ENCODE peak calls at places on chromosomes 13 and 19, in nine cellular contexts. One of them, this sample, is unnamed.

GRCh38 chr13:51249767-51250741 is 27.9 kb downstream of the FAM124A start:
- DNase-seq in HFF-Myc: no peak
- DNase-seq in fibroblast of the conjunctiva: no peak
- DNase-seq in EL: no peak
- DNase-seq in NCI-H524: peak; percentile 19
- DNase-seq in left ventricle myocardium superior: no peak
- DNase-seq in cerebellum: no peak
- DNase-seq in heart right ventricle: no peak
- DNase-seq in prostate gland: no peak
- DNase-seq in this sample: peak; percentile 11

GRCh38 chr19:15563325-15563794 is 51.7 kb upstream of the CYP4F8 start:
- DNase-seq in HFF-Myc: no peak
- DNase-seq in fibroblast of the conjunctiva: no peak
- DNase-seq in EL: peak; percentile 13
- DNase-seq in NCI-H524: no peak
- DNase-seq in left ventricle myocardium superior: peak; percentile 65
- DNase-seq in cerebellum: peak; percentile 30
- DNase-seq in heart right ventricle: peak; percentile 47
- DNase-seq in prostate gland: peak; percentile 53
- DNase-seq in this sample: no peak

GRCh38 chr13:100230813-100231575 is 142.1 kb downstream of the PCCA start:
- DNase-seq in HFF-Myc: no peak
- DNase-seq in fibroblast of the conjunctiva: no peak
- DNase-seq in EL: no peak
- DNase-seq in NCI-H524: peak; percentile 9
- DNase-seq in left ventricle myocardium superior: no peak
- DNase-seq in cerebellum: no peak
- DNase-seq in heart right ventricle: no peak
- DNase-seq in prostate gland: no peak
- DNase-seq in this sample: no peak

GRCh38 chr19:39970424-39970673 is 616 bp upstream of the PSMC4 start:
- DNase-seq in HFF-Myc: no peak
- DNase-seq in fibroblast of the conjunctiva: no peak
- DNase-seq in EL: no peak
- DNase-seq in NCI-H524: no peak
- DNase-seq in left ventricle myocardium superior: no peak
- DNase-seq in cerebellum: no peak
- DNase-seq in heart right ventricle: no peak
- DNase-seq in prostate gland: no peak
- DNase-seq in this sample: no peak

GRCh38 chr13:51831519-51831918 is 13.5 kb downstream of the TMEM272 start:
- DNase-seq in HFF-Myc: no peak
- DNase-seq in fibroblast of the conjunctiva: no peak
- DNase-seq in EL: no peak
- DNase-seq in NCI-H524: no peak
- DNase-seq in left ventricle myocardium superior: no peak
- DNase-seq in cerebellum: no peak
- DNase-seq in heart right ventricle: no peak
- DNase-seq in prostate gland: no peak
- DNase-seq in this sample: no peak

GRCh38 chr13:35760678-35761308 is 284.3 kb upstream of the MAB21L1 start:
- DNase-seq in HFF-Myc: no peak
- DNase-seq in fibroblast of the conjunctiva: no peak
- DNase-seq in EL: no peak
- DNase-seq in NCI-H524: no peak
- DNase-seq in left ventricle myocardium superior: no peak
- DNase-seq in cerebellum: no peak
- DNase-seq in heart right ventricle: no peak
- DNase-seq in prostate gland: peak; percentile 17
- DNase-seq in this sample: no peak

GRCh38 chr19:10554760-10555612 is 10.8 kb downstream of the KRI1 start:
- DNase-seq in HFF-Myc: no peak
- DNase-seq in fibroblast of the conjunctiva: no peak
- DNase-seq in EL: no peak
- DNase-seq in NCI-H524: no peak
- DNase-seq in left ventricle myocardium superior: no peak
- DNase-seq in cerebellum: no peak
- DNase-seq in heart right ventricle: no peak
- DNase-seq in prostate gland: no peak
- DNase-seq in this sample: no peak

GRCh38 chr19:33293255-33294057 is 8.9 kb downstream of the CEBPA start:
- DNase-seq in HFF-Myc: no peak
- DNase-seq in fibroblast of the conjunctiva: peak; percentile 28
- DNase-seq in EL: peak; percentile 68
- DNase-seq in NCI-H524: no peak
- DNase-seq in left ventricle myocardium superior: no peak
- DNase-seq in cerebellum: peak; percentile 35
- DNase-seq in heart right ventricle: no peak
- DNase-seq in prostate gland: peak; percentile 74
- DNase-seq in this sample: no peak

GRCh38 chr13:23621316-23621645 is 51.1 kb downstream of the TNFRSF19 start:
- DNase-seq in HFF-Myc: peak; percentile 72
- DNase-seq in fibroblast of the conjunctiva: no peak
- DNase-seq in EL: peak; percentile 91
- DNase-seq in NCI-H524: no peak
- DNase-seq in left ventricle myocardium superior: no peak
- DNase-seq in cerebellum: no peak
- DNase-seq in heart right ventricle: no peak
- DNase-seq in prostate gland: no peak
- DNase-seq in this sample: no peak

GRCh38 chr13:42617262-42617661 is 43.3 kb downstream of the TNFSF11 start:
- DNase-seq in HFF-Myc: no peak
- DNase-seq in fibroblast of the conjunctiva: no peak
- DNase-seq in EL: no peak
- DNase-seq in NCI-H524: no peak
- DNase-seq in left ventricle myocardium superior: no peak
- DNase-seq in cerebellum: no peak
- DNase-seq in heart right ventricle: no peak
- DNase-seq in prostate gland: no peak
- DNase-seq in this sample: no peak

GRCh38 chr19:11708457-11708856 is 30.3 kb downstream of the ZNF823 start:
- DNase-seq in HFF-Myc: no peak
- DNase-seq in fibroblast of the conjunctiva: no peak
- DNase-seq in EL: no peak
- DNase-seq in NCI-H524: no peak
- DNase-seq in left ventricle myocardium superior: no peak
- DNase-seq in cerebellum: no peak
- DNase-seq in heart right ventricle: no peak
- DNase-seq in prostate gland: no peak
- DNase-seq in this sample: no peak

GRCh38 chr13:109509154-109509905 is 277.1 kb downstream of the IRS2 start:
- DNase-seq in HFF-Myc: peak; percentile 44
- DNase-seq in fibroblast of the conjunctiva: peak; percentile 4
- DNase-seq in EL: peak; percentile 58
- DNase-seq in NCI-H524: no peak
- DNase-seq in left ventricle myocardium superior: no peak
- DNase-seq in cerebellum: no peak
- DNase-seq in heart right ventricle: no peak
- DNase-seq in prostate gland: peak; percentile 57
- DNase-seq in this sample: no peak

GRCh38 chr13:75454497-75454896 is 27.5 kb downstream of the TBC1D4 start:
- DNase-seq in HFF-Myc: no peak
- DNase-seq in fibroblast of the conjunctiva: no peak
- DNase-seq in EL: no peak
- DNase-seq in NCI-H524: no peak
- DNase-seq in left ventricle myocardium superior: no peak
- DNase-seq in cerebellum: no peak
- DNase-seq in heart right ventricle: no peak
- DNase-seq in prostate gland: peak; percentile 77
- DNase-seq in this sample: peak; percentile 28

GRCh38 chr19:6766357-6767080 is 716 bp downstream of the SH2D3A start:
- DNase-seq in HFF-Myc: no peak
- DNase-seq in fibroblast of the conjunctiva: no peak
- DNase-seq in EL: no peak
- DNase-seq in NCI-H524: no peak
- DNase-seq in left ventricle myocardium superior: no peak
- DNase-seq in cerebellum: no peak
- DNase-seq in heart right ventricle: no peak
- DNase-seq in prostate gland: no peak
- DNase-seq in this sample: no peak

GRCh38 chr13:113729329-113730019 is 29.6 kb upstream of the TMEM255B start:
- DNase-seq in HFF-Myc: no peak
- DNase-seq in fibroblast of the conjunctiva: no peak
- DNase-seq in EL: peak; percentile 19
- DNase-seq in NCI-H524: peak; percentile 3
- DNase-seq in left ventricle myocardium superior: peak; percentile 59
- DNase-seq in cerebellum: no peak
- DNase-seq in heart right ventricle: no peak
- DNase-seq in prostate gland: no peak
- DNase-seq in this sample: no peak

GRCh38 chr19:21127001-21127400 is 14.8 kb upstream of the ZNF431 start:
- DNase-seq in HFF-Myc: no peak
- DNase-seq in fibroblast of the conjunctiva: no peak
- DNase-seq in EL: no peak
- DNase-seq in NCI-H524: no peak
- DNase-seq in left ventricle myocardium superior: no peak
- DNase-seq in cerebellum: no peak
- DNase-seq in heart right ventricle: no peak
- DNase-seq in prostate gland: no peak
- DNase-seq in this sample: no peak

GRCh38 chr13:50357586-50358118 is 342.4 kb downstream of the KCNRG start:
- DNase-seq in HFF-Myc: peak; percentile 20
- DNase-seq in fibroblast of the conjunctiva: peak; percentile 27
- DNase-seq in EL: peak; percentile 63
- DNase-seq in NCI-H524: no peak
- DNase-seq in left ventricle myocardium superior: no peak
- DNase-seq in cerebellum: peak; percentile 74
- DNase-seq in heart right ventricle: no peak
- DNase-seq in prostate gland: peak; percentile 88
- DNase-seq in this sample: peak; percentile 22

GRCh38 chr19:42323852-42324654 is 1.4 kb upstream of the MEGF8 start:
- DNase-seq in HFF-Myc: no peak
- DNase-seq in fibroblast of the conjunctiva: no peak
- DNase-seq in EL: peak; percentile 26
- DNase-seq in NCI-H524: no peak
- DNase-seq in left ventricle myocardium superior: peak; percentile 36
- DNase-seq in cerebellum: no peak
- DNase-seq in heart right ventricle: no peak
- DNase-seq in prostate gland: no peak
- DNase-seq in this sample: no peak

GRCh38 chr19:51531349-51532315 is at the start of gene SIGLEC6:
- DNase-seq in HFF-Myc: no peak
- DNase-seq in fibroblast of the conjunctiva: no peak
- DNase-seq in EL: no peak
- DNase-seq in NCI-H524: no peak
- DNase-seq in left ventricle myocardium superior: peak; percentile 60
- DNase-seq in cerebellum: no peak
- DNase-seq in heart right ventricle: peak; percentile 34
- DNase-seq in prostate gland: no peak
- DNase-seq in this sample: no peak

GRCh38 chr13:43473437-43473836 is 313.3 kb downstream of the ENOX1 start:
- DNase-seq in HFF-Myc: no peak
- DNase-seq in fibroblast of the conjunctiva: no peak
- DNase-seq in EL: no peak
- DNase-seq in NCI-H524: no peak
- DNase-seq in left ventricle myocardium superior: no peak
- DNase-seq in cerebellum: no peak
- DNase-seq in heart right ventricle: no peak
- DNase-seq in prostate gland: no peak
- DNase-seq in this sample: peak; percentile 39

GRCh38 chr13:34762312-34762711 is 179.8 kb upstream of the NBEA start:
- DNase-seq in HFF-Myc: no peak
- DNase-seq in fibroblast of the conjunctiva: no peak
- DNase-seq in EL: peak; percentile 4
- DNase-seq in NCI-H524: no peak
- DNase-seq in left ventricle myocardium superior: no peak
- DNase-seq in cerebellum: no peak
- DNase-seq in heart right ventricle: no peak
- DNase-seq in prostate gland: no peak
- DNase-seq in this sample: no peak

GRCh38 chr19:18438331-18439024 is 545 bp upstream of the ISYNA1 start:
- DNase-seq in HFF-Myc: no peak
- DNase-seq in fibroblast of the conjunctiva: no peak
- DNase-seq in EL: no peak
- DNase-seq in NCI-H524: no peak
- DNase-seq in left ventricle myocardium superior: peak; percentile 74
- DNase-seq in cerebellum: no peak
- DNase-seq in heart right ventricle: peak; percentile 77
- DNase-seq in prostate gland: peak; percentile 64
- DNase-seq in this sample: no peak

GRCh38 chr19:15591796-15592195 is 23.2 kb upstream of the CYP4F8 start:
- DNase-seq in HFF-Myc: no peak
- DNase-seq in fibroblast of the conjunctiva: no peak
- DNase-seq in EL: no peak
- DNase-seq in NCI-H524: no peak
- DNase-seq in left ventricle myocardium superior: no peak
- DNase-seq in cerebellum: no peak
- DNase-seq in heart right ventricle: no peak
- DNase-seq in prostate gland: no peak
- DNase-seq in this sample: no peak

GRCh38 chr19:3366761-3367571 is 583 bp downstream of the NFIC start:
- DNase-seq in HFF-Myc: no peak
- DNase-seq in fibroblast of the conjunctiva: no peak
- DNase-seq in EL: peak; percentile 45
- DNase-seq in NCI-H524: peak; percentile 62
- DNase-seq in left ventricle myocardium superior: peak; percentile 77
- DNase-seq in cerebellum: no peak
- DNase-seq in heart right ventricle: peak; percentile 63
- DNase-seq in prostate gland: peak; percentile 63
- DNase-seq in this sample: peak; percentile 44

GRCh38 chr13:95698047-95698749 is 21.3 kb downstream of the DNAJC3 start:
- DNase-seq in HFF-Myc: no peak
- DNase-seq in fibroblast of the conjunctiva: no peak
- DNase-seq in EL: no peak
- DNase-seq in NCI-H524: no peak
- DNase-seq in left ventricle myocardium superior: no peak
- DNase-seq in cerebellum: no peak
- DNase-seq in heart right ventricle: no peak
- DNase-seq in prostate gland: no peak
- DNase-seq in this sample: no peak

GRCh38 chr19:19738564-19738963 is 5.7 kb upstream of the ZNF14 start:
- DNase-seq in HFF-Myc: no peak
- DNase-seq in fibroblast of the conjunctiva: no peak
- DNase-seq in EL: no peak
- DNase-seq in NCI-H524: no peak
- DNase-seq in left ventricle myocardium superior: no peak
- DNase-seq in cerebellum: no peak
- DNase-seq in heart right ventricle: no peak
- DNase-seq in prostate gland: no peak
- DNase-seq in this sample: no peak

GRCh38 chr13:35984776-35985453 is 146.3 kb downstream of the DCLK1 start:
- DNase-seq in HFF-Myc: no peak
- DNase-seq in fibroblast of the conjunctiva: no peak
- DNase-seq in EL: no peak
- DNase-seq in NCI-H524: peak; percentile 70
- DNase-seq in left ventricle myocardium superior: no peak
- DNase-seq in cerebellum: no peak
- DNase-seq in heart right ventricle: no peak
- DNase-seq in prostate gland: no peak
- DNase-seq in this sample: peak; percentile 13

GRCh38 chr13:46341112-46341711 is 45.8 kb downstream of the RUBCNL start:
- DNase-seq in HFF-Myc: no peak
- DNase-seq in fibroblast of the conjunctiva: peak; percentile 20
- DNase-seq in EL: peak; percentile 80
- DNase-seq in NCI-H524: no peak
- DNase-seq in left ventricle myocardium superior: no peak
- DNase-seq in cerebellum: no peak
- DNase-seq in heart right ventricle: no peak
- DNase-seq in prostate gland: no peak
- DNase-seq in this sample: no peak

GRCh38 chr13:109026266-109026665 is 396.9 kb downstream of the MYO16 start:
- DNase-seq in HFF-Myc: no peak
- DNase-seq in fibroblast of the conjunctiva: no peak
- DNase-seq in EL: no peak
- DNase-seq in NCI-H524: no peak
- DNase-seq in left ventricle myocardium superior: no peak
- DNase-seq in cerebellum: no peak
- DNase-seq in heart right ventricle: no peak
- DNase-seq in prostate gland: no peak
- DNase-seq in this sample: no peak

GRCh38 chr19:33683881-33684549 is 62.3 kb downstream of the CHST8 start:
- DNase-seq in HFF-Myc: peak; percentile 3
- DNase-seq in fibroblast of the conjunctiva: no peak
- DNase-seq in EL: peak; percentile 16
- DNase-seq in NCI-H524: peak; percentile 65
- DNase-seq in left ventricle myocardium superior: peak; percentile 56
- DNase-seq in cerebellum: no peak
- DNase-seq in heart right ventricle: peak; percentile 33
- DNase-seq in prostate gland: peak; percentile 45
- DNase-seq in this sample: no peak

GRCh38 chr19:50053119-50053518 is 27.3 kb downstream of the ZNF473 start:
- DNase-seq in HFF-Myc: no peak
- DNase-seq in fibroblast of the conjunctiva: no peak
- DNase-seq in EL: no peak
- DNase-seq in NCI-H524: no peak
- DNase-seq in left ventricle myocardium superior: no peak
- DNase-seq in cerebellum: no peak
- DNase-seq in heart right ventricle: no peak
- DNase-seq in prostate gland: no peak
- DNase-seq in this sample: no peak